ENCODE peak calls at places on chromosomes 12 and 14, in five cellular contexts. R, M, Z, X and U are unnamed samples.

GRCh38 chr12:77667101-77667500 is 163.6 kb upstream of the NAV3 start:
- DNase-seq in M (no peak), Z (no peak), X (no peak), R (no peak), U (no peak)

GRCh38 chr12:121829250-121829918 is 25.6 kb downstream of the SETD1B start:
- DNase-seq in M (peak; percentile 29), X (no peak), R (no peak), Z (no peak), U (no peak)

GRCh38 chr12:106672308-106673085 is 89.7 kb downstream of the RFX4 start:
- DNase-seq in Z (no peak), R (no peak), X (no peak), M (peak; percentile 3), U (no peak)

GRCh38 chr14:63342381-63342780 is 23.6 kb upstream of the GPHB5 start:
- DNase-seq in M (no peak), R (no peak), X (no peak), Z (no peak), U (no peak)

GRCh38 chr12:88946377-88946997 is 366.2 kb upstream of the KITLG start:
- DNase-seq in M (no peak), X (no peak), R (no peak), Z (no peak), U (peak; percentile 44)

GRCh38 chr12:27814411-27814810 is 34.4 kb upstream of the MANSC4 start:
- DNase-seq in M (no peak), X (no peak), Z (no peak), R (no peak), U (no peak)

GRCh38 chr12:32106517-32107366 is at the start of gene BICD1:
- DNase-seq in M (peak; percentile 98), R (peak; percentile 96), Z (peak; percentile 63), X (peak; percentile 87), U (peak; percentile 93)

GRCh38 chr14:102592969-102593840 is 756 bp downstream of the RCOR1 start:
- DNase-seq in X (peak; percentile 62), M (peak; percentile 94), R (peak; percentile 50), Z (no peak), U (peak; percentile 57)

GRCh38 chr12:26283617-26284016 is 88.2 kb downstream of the SSPN start:
- DNase-seq in X (no peak), M (no peak), Z (no peak), R (no peak), U (no peak)

GRCh38 chr12:53602176-53602942 is 23.8 kb downstream of the ATF7 start:
- DNase-seq in X (no peak), R (no peak), M (no peak), Z (no peak), U (no peak)
- H3K4me3 ChIP-seq in X (no peak overlapping the region), R (no peak overlapping the region), M (no peak overlapping the region), Z (no peak overlapping the region), U (no peak overlapping the region)

DNA sequence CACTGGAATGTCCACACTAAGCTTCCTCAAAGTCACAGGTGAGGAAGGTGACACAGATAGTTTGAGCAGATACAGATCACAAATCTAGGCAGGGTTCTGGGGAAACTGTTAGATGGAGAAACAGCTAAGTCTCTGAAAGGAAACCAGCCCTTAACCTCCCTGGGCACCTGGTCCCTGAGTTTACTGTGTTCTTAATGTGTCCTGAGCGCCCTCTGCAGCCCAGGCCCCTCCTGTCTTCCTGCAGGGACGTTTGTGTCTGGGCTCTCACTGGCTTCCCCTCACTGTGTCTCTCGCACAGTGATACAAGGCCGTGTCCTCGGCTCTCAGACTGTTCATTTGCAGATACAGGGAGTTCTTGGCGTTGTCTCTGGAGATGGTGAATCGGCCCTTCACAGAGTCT is 684.3 kb downstream of the TMEM121 start:
- DNase-seq in X (no peak), M (no peak), R (peak; percentile 64), Z (peak; percentile 36), U (no peak)
- H3K9me3 ChIP-seq in X (no peaks in the 10 kb centered on the region), M (no peaks in the 10 kb centered on the region), R (peaks cover 6% of the 10 kb centered on the region), Z (no peaks in the 10 kb centered on the region), U (no peaks in the 10 kb centered on the region)

DNA sequence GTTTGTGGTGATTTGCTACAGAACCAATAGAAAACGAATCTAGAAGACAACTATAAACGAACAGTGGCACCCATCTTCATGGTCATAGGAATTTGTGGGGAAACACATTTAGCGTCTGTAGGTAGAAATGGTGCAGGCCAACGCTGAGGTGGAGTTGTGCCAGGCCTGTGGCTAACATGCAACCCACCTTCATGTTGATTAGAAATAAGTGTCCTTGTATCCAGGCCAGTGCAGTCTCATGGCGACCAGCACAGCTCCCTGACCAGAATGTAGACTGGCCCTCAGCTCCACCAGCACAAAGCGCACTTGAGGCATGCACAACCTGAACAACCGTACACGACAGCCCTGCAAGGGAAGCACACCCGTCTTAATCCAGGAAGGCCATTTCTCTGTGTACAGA is 187.0 kb downstream of the TMEM132D start:
- DNase-seq in M (no peak), X (no peak), Z (no peak), R (no peak), U (no peak)
- H3K4me1 ChIP-seq in M (no peaks in the 10 kb centered on the region), X (no peaks in the 10 kb centered on the region), Z (no peaks in the 10 kb centered on the region), R (no peaks in the 10 kb centered on the region), U (no peaks in the 10 kb centered on the region)

DNA sequence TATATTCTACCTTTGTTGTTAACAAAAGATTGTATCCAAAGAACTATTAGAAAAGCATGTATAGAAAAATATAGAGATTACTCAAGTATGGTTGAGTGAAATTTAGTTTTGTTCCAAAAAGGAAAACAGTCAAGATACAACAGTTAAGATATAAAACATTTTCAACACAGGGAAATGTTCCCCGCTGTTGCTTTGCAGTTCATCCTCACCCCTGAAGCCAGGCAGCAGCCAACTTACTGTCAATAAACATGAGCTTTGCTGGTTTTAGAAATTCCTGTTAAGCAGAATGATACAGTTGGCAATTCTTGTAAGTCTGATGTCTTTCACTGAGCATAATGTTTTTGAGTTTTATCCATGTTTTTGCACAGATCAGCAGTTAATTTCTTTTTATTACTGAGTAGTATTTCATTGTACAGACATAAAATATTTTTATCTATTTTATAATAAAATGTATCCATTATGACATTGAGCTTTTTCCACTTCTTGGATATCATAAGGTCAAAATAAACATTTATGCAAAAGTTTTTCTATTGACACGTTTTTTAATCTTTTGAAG is 1.2 kb upstream of the CLEC2B start:
- DNase-seq in Z (no peak), X (no peak), M (no peak), R (no peak), U (no peak)
- H3K4me3 ChIP-seq in Z (peak overlapping the region; percentile 68), X (peak overlapping the region; percentile 30), M (peak overlapping the region; percentile 74), R (no peak overlapping the region), U (peak overlapping the region; percentile 34)

DNA sequence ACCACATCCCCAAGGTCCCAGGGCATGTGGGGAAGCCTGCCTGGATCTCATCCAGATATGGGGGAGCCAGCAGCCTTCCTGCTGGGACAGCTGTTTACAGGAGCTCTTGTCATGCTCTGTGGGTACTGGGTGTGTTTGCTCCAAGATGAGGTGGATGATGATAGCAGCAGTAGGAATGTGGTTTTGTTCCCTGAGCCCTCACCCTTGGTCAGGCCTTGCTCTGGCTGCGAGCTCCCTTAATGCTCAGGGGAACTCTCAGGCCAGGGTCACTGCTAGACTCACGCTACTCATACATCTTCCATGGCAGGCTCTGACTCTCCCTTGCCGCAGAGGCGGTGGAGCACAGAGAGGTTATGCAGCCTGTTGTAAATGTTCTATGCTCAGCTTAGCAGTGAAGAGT is 990.3 kb downstream of the AACS start:
- DNase-seq in R (no peak), X (no peak), M (peak; percentile 31), Z (peak; percentile 80), U (no peak)
- H3K9me3 ChIP-seq in R (no peaks in the 10 kb centered on the region), X (no peaks in the 10 kb centered on the region), M (no peaks in the 10 kb centered on the region), Z (no peaks in the 10 kb centered on the region), U (no peaks in the 10 kb centered on the region)

GRCh38 chr12:124506145-124506831 is 61.1 kb downstream of the NCOR2 start:
- DNase-seq in R (no peak), Z (no peak), X (peak; percentile 93), M (no peak), U (peak; percentile 85)

GRCh38 chr12:124504273-124505000 is 63.0 kb downstream of the NCOR2 start:
- DNase-seq in M (no peak), X (no peak), R (no peak), Z (no peak), U (no peak)

GRCh38 chr12:124506832-124507153 is 60.6 kb downstream of the NCOR2 start:
- DNase-seq in X (no peak), M (no peak), Z (no peak), R (no peak), U (no peak)

GRCh38 chr12:124503305-124503704 is 64.1 kb downstream of the NCOR2 start:
- DNase-seq in X (no peak), R (no peak), Z (no peak), M (no peak), U (no peak)

DNA sequence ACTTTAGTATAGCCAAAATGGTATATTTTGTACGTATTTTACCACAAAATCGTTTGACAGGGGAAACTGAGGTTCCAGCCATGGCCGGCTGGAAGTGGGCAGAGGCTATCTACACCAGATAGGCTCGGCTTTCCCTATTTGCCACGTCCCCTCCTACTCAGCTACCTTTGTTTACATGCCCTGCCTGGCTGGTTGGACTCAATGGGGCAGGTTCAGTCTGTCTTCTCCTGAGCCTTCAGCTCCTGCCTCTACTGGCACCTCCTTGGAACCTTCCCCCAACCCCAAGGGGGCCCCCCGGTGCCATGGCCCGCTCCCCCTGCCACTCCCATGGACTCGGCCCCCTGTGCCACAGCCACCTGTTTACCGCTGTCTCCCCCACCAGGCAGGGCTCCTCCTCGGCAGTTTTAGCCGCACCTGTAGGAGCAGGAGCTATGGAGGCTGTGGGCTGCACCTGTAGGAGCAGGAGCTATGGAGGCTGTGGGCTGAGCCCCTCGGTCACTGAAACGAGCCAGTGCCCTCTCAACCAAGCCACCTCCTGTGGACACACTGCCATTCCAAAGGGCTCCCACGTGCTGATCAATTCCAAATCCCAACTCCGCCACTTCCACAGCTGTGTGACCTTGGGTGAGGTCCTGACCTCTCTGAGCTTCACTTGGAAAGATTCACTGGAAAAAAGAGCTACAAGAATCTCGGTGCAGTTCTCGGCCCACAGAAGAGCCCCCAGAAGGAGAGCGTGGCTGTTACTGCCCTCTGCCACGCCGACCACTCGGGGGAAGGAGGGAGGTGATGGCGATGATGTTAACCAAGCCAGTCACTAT is 62.2 kb downstream of the NCOR2 start:
- DNase-seq in Z (no peak), R (no peak), X (no peak), M (no peak), U (no peak)
- H3K4me1 ChIP-seq in Z (peaks cover 21% of the 10 kb centered on the region), R (peaks cover 22% of the 10 kb centered on the region), X (no peaks in the 10 kb centered on the region), M (peaks cover 30% of the 10 kb centered on the region), U (peaks cover 91% of the 10 kb centered on the region)

GRCh38 chr12:81533054-81533453 is 226.1 kb downstream of the PPFIA2 start:
- DNase-seq in X (no peak), R (no peak), M (no peak), Z (no peak), U (no peak)

DNA sequence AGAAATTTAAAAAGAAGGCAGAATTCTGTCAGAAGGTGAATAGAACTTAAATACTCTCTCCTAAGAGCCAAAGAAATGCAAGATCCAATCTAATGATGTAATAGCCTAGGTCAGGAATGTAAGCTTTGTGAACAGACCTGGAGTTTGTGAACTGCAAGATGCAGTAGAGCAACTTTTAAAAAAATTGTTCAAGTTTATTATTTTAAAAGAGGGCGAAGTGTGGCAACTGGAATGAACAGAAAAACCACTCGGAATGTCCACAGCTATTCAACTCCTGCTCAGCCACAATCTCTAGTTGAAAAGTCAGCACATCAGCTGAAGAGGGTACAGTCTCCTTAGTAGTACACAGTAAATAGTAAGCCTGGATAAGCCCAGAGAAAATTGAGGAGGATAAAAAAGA is 228.8 kb downstream of the PPFIA2 start:
- DNase-seq in M (no peak), X (no peak), R (no peak), Z (no peak), U (no peak)
- H3K4me3 ChIP-seq in M (no peak overlapping the region), X (no peak overlapping the region), R (no peak overlapping the region), Z (no peak overlapping the region), U (no peak overlapping the region)